ENCODE peak calls at places on chromosomes 13 and 19, in six cellular contexts. One of them, this sample, is unnamed.
A peak's percentile ranks its signal among the peaks of the same experiment; 100 is the strongest.

GRCh38 chr13:20717581-20718542 is 14.4 kb downstream of the IL17D start:
- DNase-seq in cardiac muscle cell: no peak
- DNase-seq in aorta: no peak
- DNase-seq in GM23248: no peak
- DNase-seq in breast epithelium: no peak
- DNase-seq in heart left ventricle: no peak
- DNase-seq in this sample: no peak

GRCh38 chr13:26325876-26326275 is 71.9 kb downstream of the CDK8 start:
- DNase-seq in breast epithelium: no peak
- DNase-seq in aorta: no peak
- DNase-seq in GM23248: no peak
- DNase-seq in heart left ventricle: no peak
- DNase-seq in cardiac muscle cell: no peak
- DNase-seq in this sample: no peak

GRCh38 chr13:49791753-49792549 is 531 bp downstream of the KPNA3 start:
- DNase-seq in aorta: peak; percentile 61
- DNase-seq in heart left ventricle: peak; percentile 51
- DNase-seq in cardiac muscle cell: peak; percentile 53
- DNase-seq in breast epithelium: peak; percentile 41
- DNase-seq in GM23248: peak; percentile 70
- DNase-seq in this sample: peak; percentile 46

GRCh38 chr19:18775586-18776287 is 15.4 kb downstream of the COMP start:
- DNase-seq in cardiac muscle cell: peak; percentile 35
- DNase-seq in breast epithelium: no peak
- DNase-seq in GM23248: peak; percentile 81
- DNase-seq in heart left ventricle: no peak
- DNase-seq in aorta: no peak
- DNase-seq in this sample: no peak

GRCh38 chr13:72253754-72254153 is 386.8 kb upstream of the DACH1 start:
- DNase-seq in aorta: no peak
- DNase-seq in cardiac muscle cell: no peak
- DNase-seq in breast epithelium: no peak
- DNase-seq in GM23248: no peak
- DNase-seq in heart left ventricle: no peak
- DNase-seq in this sample: no peak

GRCh38 chr13:99681695-99682094 is 180.4 kb downstream of the TM9SF2 start:
- DNase-seq in breast epithelium: no peak
- DNase-seq in GM23248: no peak
- DNase-seq in heart left ventricle: no peak
- DNase-seq in cardiac muscle cell: no peak
- DNase-seq in aorta: no peak
- DNase-seq in this sample: no peak

GRCh38 chr19:19232231-19232630 is 20.5 kb downstream of the NCAN start:
- DNase-seq in heart left ventricle: no peak
- DNase-seq in breast epithelium: no peak
- DNase-seq in aorta: no peak
- DNase-seq in GM23248: no peak
- DNase-seq in cardiac muscle cell: no peak
- DNase-seq in this sample: peak; percentile 60

GRCh38 chr19:32224371-32225244 is 120.8 kb upstream of the ZNF507 start:
- DNase-seq in GM23248: peak; percentile 71
- DNase-seq in aorta: peak; percentile 58
- DNase-seq in cardiac muscle cell: peak; percentile 58
- DNase-seq in breast epithelium: no peak
- DNase-seq in heart left ventricle: peak; percentile 61
- DNase-seq in this sample: peak; percentile 67

GRCh38 chr13:110907951-110908898 is 6.6 kb downstream of the ANKRD10 start:
- DNase-seq in breast epithelium: peak; percentile 91
- DNase-seq in GM23248: peak; percentile 53
- DNase-seq in aorta: no peak
- DNase-seq in heart left ventricle: no peak
- DNase-seq in cardiac muscle cell: peak; percentile 67
- DNase-seq in this sample: no peak

DNA sequence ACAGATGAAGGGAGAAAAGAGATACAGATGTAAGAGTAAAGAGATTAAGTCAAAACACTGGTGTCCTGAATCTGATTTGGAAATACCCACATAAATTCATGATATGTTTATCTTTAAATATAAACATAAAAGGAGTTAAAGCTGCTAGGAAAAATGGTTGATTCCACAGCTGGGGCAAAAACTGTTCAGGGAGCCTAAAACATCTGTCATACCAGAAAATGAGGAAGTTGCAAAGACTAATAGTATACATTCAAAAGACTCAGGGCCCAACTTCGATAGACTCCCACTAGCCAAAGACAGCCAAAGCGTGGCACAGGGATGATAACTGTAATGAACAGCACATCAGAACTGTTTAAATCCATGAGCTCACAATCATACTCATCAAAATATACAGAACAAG is 62.0 kb downstream of the ABCC4 start:
- DNase-seq in heart left ventricle: no peak
- DNase-seq in breast epithelium: no peak
- DNase-seq in GM23248: no peak
- DNase-seq in cardiac muscle cell: no peak
- DNase-seq in aorta: no peak
- DNase-seq in this sample: no peak
- H3K27ac ChIP-seq in heart left ventricle: no peak overlapping the region
- H3K27ac ChIP-seq in breast epithelium: no peak overlapping the region
- H3K27ac ChIP-seq in GM23248: no peak overlapping the region
- H3K27ac ChIP-seq in cardiac muscle cell: no peak overlapping the region
- H3K27ac ChIP-seq in aorta: no peak overlapping the region
- H3K27ac ChIP-seq in this sample: no peak overlapping the region

GRCh38 chr19:13055213-13056051 is 47.2 kb downstream of the LYL1 start:
- DNase-seq in GM23248: peak; percentile 93
- DNase-seq in heart left ventricle: peak; percentile 90
- DNase-seq in cardiac muscle cell: peak; percentile 98
- DNase-seq in breast epithelium: peak; percentile 78
- DNase-seq in aorta: peak; percentile 93
- DNase-seq in this sample: peak; percentile 95
- H3K4me1 ChIP-seq in GM23248: peaks cover 79% of the 10 kb centered on the region
- H3K4me1 ChIP-seq in heart left ventricle: peaks cover 98% of the 10 kb centered on the region
- H3K4me1 ChIP-seq in cardiac muscle cell: peaks cover 33% of the 10 kb centered on the region
- H3K4me1 ChIP-seq in breast epithelium: peaks cover 76% of the 10 kb centered on the region
- H3K4me1 ChIP-seq in aorta: no peaks in the 10 kb centered on the region
- H3K4me1 ChIP-seq in this sample: peaks cover 94% of the 10 kb centered on the region

GRCh38 chr19:8185343-8186068 is 23.7 kb upstream of the CERS4 start:
- DNase-seq in GM23248: no peak
- DNase-seq in aorta: no peak
- DNase-seq in breast epithelium: no peak
- DNase-seq in cardiac muscle cell: no peak
- DNase-seq in heart left ventricle: no peak
- DNase-seq in this sample: no peak

GRCh38 chr19:8180018-8180417 is 29.2 kb upstream of the CERS4 start:
- DNase-seq in breast epithelium: no peak
- DNase-seq in aorta: no peak
- DNase-seq in GM23248: no peak
- DNase-seq in cardiac muscle cell: no peak
- DNase-seq in heart left ventricle: no peak
- DNase-seq in this sample: no peak

DNA sequence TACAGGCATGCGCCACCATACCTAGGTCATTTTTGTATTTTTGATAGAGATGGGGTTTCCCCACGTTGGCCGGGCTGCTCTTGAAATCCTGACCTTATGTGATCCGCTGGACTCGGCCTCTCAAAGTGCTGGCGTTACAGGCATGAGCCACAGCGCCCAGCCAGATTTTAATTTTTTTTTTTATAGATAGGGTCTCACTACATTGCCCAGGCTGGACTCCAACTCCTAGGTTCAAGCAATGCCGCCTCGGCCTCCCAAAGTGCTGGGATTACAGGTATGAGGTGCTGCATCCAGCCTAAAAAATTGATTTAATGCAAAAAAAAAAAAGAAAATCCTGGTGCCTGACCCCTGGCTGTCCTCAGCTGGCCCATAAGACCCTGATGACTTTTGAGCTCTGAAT is 24.9 kb upstream of the CERS4 start:
- DNase-seq in breast epithelium: no peak
- DNase-seq in cardiac muscle cell: no peak
- DNase-seq in GM23248: no peak
- DNase-seq in heart left ventricle: no peak
- DNase-seq in aorta: no peak
- DNase-seq in this sample: no peak
- H3K27ac ChIP-seq in breast epithelium: no peak overlapping the region
- H3K27ac ChIP-seq in cardiac muscle cell: no peak overlapping the region
- H3K27ac ChIP-seq in GM23248: no peak overlapping the region
- H3K27ac ChIP-seq in heart left ventricle: no peak overlapping the region
- H3K27ac ChIP-seq in aorta: no peak overlapping the region
- H3K27ac ChIP-seq in this sample: no peak overlapping the region

DNA sequence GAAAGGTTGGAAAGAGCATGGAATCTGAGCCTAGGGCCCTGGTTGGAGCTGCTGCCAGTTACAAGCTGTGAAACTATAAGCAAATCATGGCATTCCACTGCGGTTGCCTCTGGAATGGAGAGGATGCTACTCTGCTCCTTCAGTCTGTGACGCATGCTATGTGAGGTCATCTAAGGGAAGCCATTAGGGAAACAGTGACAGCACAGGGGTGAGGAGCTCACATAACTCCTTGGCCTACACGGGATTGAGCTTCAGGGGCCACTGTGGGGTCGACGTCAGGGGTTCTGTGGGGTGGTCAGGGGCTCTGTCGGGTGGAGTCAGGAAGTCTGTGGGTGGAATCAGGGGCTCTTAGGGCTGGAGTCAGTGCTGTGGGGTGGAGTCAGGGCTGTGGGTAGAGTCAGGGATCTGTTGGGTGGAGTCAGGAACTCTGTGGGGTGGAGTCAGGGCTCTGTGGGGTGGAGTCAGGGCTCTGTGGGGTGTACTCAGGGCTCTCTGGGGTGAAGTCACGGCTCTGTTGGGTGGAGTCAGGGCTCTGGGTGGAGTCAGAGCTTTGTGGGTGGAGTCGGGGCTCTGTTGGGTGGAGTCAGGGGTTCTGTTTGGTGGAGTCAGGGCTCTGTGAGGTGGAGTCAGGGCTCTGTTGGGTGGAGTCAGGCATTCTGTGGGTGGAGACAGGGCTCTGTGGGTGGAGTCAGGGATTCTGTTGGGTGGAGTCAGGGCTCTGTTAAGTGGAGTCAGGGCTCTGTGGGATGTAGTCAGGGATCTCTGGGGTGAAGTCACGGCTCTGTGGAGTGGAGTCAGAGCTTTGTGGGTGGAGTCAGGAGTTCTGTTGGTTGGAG is 35.8 kb upstream of the MEDAG start:
- DNase-seq in breast epithelium: peak; percentile 78
- DNase-seq in GM23248: peak; percentile 99
- DNase-seq in cardiac muscle cell: peak; percentile 99
- DNase-seq in heart left ventricle: peak; percentile 65
- DNase-seq in aorta: peak; percentile 92
- DNase-seq in this sample: peak; percentile 100
- H3K4me1 ChIP-seq in breast epithelium: no peaks in the 10 kb centered on the region
- H3K4me1 ChIP-seq in GM23248: peaks cover 84% of the 10 kb centered on the region
- H3K4me1 ChIP-seq in cardiac muscle cell: peaks cover 16% of the 10 kb centered on the region
- H3K4me1 ChIP-seq in heart left ventricle: peaks cover 4% of the 10 kb centered on the region
- H3K4me1 ChIP-seq in aorta: peaks cover 5% of the 10 kb centered on the region
- H3K4me1 ChIP-seq in this sample: peaks cover 69% of the 10 kb centered on the region

DNA sequence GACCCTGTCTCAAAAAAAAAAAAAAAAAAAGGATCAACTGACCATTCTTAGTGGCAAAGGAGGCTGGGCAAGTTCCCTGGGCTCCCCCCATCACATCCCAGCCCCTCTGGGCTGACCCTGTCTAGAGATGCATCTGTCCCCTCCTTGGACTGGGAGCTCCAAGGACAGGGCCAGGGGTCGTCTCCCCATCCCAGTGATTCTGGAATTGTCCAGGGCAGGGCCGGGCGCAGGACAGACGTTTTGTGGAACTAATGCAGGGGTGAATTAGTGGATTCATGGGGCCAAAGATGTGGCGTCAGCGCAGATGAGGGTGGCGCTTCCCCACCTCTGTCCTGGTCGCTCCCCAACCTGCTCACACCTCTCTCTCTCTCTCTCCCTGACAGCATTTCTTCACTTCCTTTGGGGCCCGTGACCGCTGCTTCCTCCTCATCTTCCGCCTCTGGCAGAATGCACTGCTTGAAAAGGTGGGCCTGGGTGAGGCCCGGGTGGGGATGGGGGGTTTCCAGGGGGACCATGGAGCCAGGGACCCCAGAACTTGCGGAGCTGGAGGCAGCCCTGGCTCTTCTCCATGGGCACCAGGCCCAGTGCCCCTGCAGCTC is 11.1 kb downstream of the GRAMD1A start:
- DNase-seq in aorta: no peak
- DNase-seq in heart left ventricle: no peak
- DNase-seq in cardiac muscle cell: no peak
- DNase-seq in GM23248: no peak
- DNase-seq in breast epithelium: no peak
- DNase-seq in this sample: no peak
- H3K27ac ChIP-seq in aorta: no peak overlapping the region
- H3K27ac ChIP-seq in heart left ventricle: peak overlapping the region; percentile 69
- H3K27ac ChIP-seq in cardiac muscle cell: peak overlapping the region; percentile 10
- H3K27ac ChIP-seq in GM23248: no peak overlapping the region
- H3K27ac ChIP-seq in breast epithelium: no peak overlapping the region
- H3K27ac ChIP-seq in this sample: no peak overlapping the region

DNA sequence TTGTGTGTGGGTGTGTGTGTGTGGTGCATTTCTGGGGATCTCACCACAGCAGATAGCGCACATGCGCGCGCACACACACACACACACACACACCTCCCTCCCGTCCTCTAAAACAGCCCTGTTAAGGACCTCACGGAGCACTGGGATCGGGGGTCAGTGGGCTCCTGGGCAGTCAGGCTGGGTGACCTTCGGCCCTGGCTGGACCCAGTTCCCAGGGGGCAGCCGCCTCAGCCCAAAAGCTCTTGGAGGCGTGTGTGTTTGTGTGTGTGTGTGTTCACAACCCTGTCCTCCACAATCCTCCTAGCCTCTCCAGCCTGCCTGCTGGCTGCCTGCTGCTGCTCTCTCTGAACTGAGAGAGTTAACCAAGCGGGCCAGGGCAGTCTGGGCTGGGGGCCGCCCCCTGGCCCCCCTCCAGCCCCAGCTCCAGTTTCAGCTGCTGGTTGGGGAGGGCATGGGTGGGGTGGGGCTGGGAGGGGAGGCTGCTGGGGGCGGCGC is 272 bp upstream of the FXYD1 start:
- DNase-seq in heart left ventricle: peak; percentile 82
- DNase-seq in GM23248: no peak
- DNase-seq in breast epithelium: no peak
- DNase-seq in aorta: peak; percentile 79
- DNase-seq in cardiac muscle cell: peak; percentile 61
- DNase-seq in this sample: no peak
- H3K4me1 ChIP-seq in heart left ventricle: peaks cover 19% of the 10 kb centered on the region
- H3K4me1 ChIP-seq in GM23248: peaks cover 13% of the 10 kb centered on the region
- H3K4me1 ChIP-seq in breast epithelium: no peaks in the 10 kb centered on the region
- H3K4me1 ChIP-seq in aorta: peaks cover 4% of the 10 kb centered on the region
- H3K4me1 ChIP-seq in cardiac muscle cell: peaks cover 52% of the 10 kb centered on the region
- H3K4me1 ChIP-seq in this sample: no peaks in the 10 kb centered on the region

GRCh38 chr13:23578411-23579071 is 8.3 kb downstream of the TNFRSF19 start:
- DNase-seq in GM23248: peak; percentile 88
- DNase-seq in aorta: peak; percentile 85
- DNase-seq in cardiac muscle cell: peak; percentile 79
- DNase-seq in heart left ventricle: peak; percentile 88
- DNase-seq in breast epithelium: peak; percentile 59
- DNase-seq in this sample: peak; percentile 77
- H3K27ac ChIP-seq in GM23248: no peak overlapping the region
- H3K27ac ChIP-seq in aorta: no peak overlapping the region
- H3K27ac ChIP-seq in cardiac muscle cell: peak overlapping the region; percentile 67
- H3K27ac ChIP-seq in heart left ventricle: peak overlapping the region; percentile 88
- H3K27ac ChIP-seq in breast epithelium: peak overlapping the region; percentile 91
- H3K27ac ChIP-seq in this sample: no peak overlapping the region